ENCODE peak calls at places on chromosomes 11 and 22, in six cellular contexts. N, H, O, A, Q and W are unnamed samples. For H3K27me3, the result is how much of the 10 kb centered on the place peaks cover.

GRCh38 chr11:130653838-130654601 is 205.6 kb downstream of the ADAMTS15 start:
- DNase-seq in N (peak), H (peak), O (peak), A (peak), Q (no peak), W (peak)

GRCh38 chr22:25567305-25567704 is 2.8 kb downstream of the GRK3 start:
- DNase-seq in N (no peak), H (no peak), O (no peak), A (no peak), Q (no peak), W (no peak)

GRCh38 chr11:68867067-68867466 is 25.4 kb upstream of the CPT1A start:
- DNase-seq in N (no peak), H (no peak), O (no peak), A (no peak), Q (peak), W (no peak)

GRCh38 chr11:27718853-27719574 is 18.8 kb upstream of the BDNF start:
- DNase-seq in N (no peak), H (no peak), O (no peak), A (no peak), Q (no peak), W (no peak)

GRCh38 chr11:104164028-104164520 is at the start of gene PDGFD:
- DNase-seq in N (peak), H (peak), O (peak), A (peak), Q (peak), W (peak)

GRCh38 chr22:29907753-29908515 is 25.0 kb downstream of the MTMR3 start:
- DNase-seq in N (peak), H (peak), O (peak), A (peak), Q (no peak), W (peak)

GRCh38 chr11:100777118-100777517 is 90.0 kb downstream of the ARHGAP42 start:
- DNase-seq in N (no peak), H (no peak), O (no peak), A (no peak), Q (no peak), W (no peak)

GRCh38 chr22:30605449-30606110 is 1.4 kb upstream of the TCN2 start:
- DNase-seq in N (no peak), H (peak), O (no peak), A (no peak), Q (no peak), W (peak)

GRCh38 chr11:30873924-30874323 is 287.8 kb upstream of the MPPED2 start:
- DNase-seq in N (no peak), H (no peak), O (no peak), A (no peak), Q (no peak), W (no peak)

GRCh38 chr11:114132944-114133394 is 73.5 kb downstream of the ZBTB16 start:
- DNase-seq in N (peak), H (no peak), O (no peak), A (no peak), Q (peak), W (peak)

GRCh38 chr11:27678242-27678641 is 22.0 kb downstream of the BDNF start:
- DNase-seq in N (no peak), H (no peak), O (no peak), A (no peak), Q (no peak), W (no peak)

GRCh38 chr11:76206327-76207081 is at the start of gene WNT11:
- DNase-seq in N (no peak), H (peak), O (no peak), A (no peak), Q (peak), W (peak)

GRCh38 chr11:69658606-69659450 is 16.3 kb downstream of the LTO1 start:
- DNase-seq in N (no peak), H (no peak), O (no peak), A (no peak), Q (peak), W (no peak)

GRCh38 chr22:22928666-22929380 is 41.2 kb downstream of the IGLL5 start:
- DNase-seq in N (no peak), H (no peak), O (no peak), A (no peak), Q (peak), W (no peak)

GRCh38 chr11:32113637-32114203 is 22.8 kb downstream of the RCN1 start:
- DNase-seq in N (no peak), H (no peak), O (no peak), A (no peak), Q (no peak), W (no peak)

GRCh38 chr22:37633693-37634504 is 5.6 kb upstream of the SH3BP1 start:
- DNase-seq in N (peak), H (peak), O (no peak), A (peak), Q (peak), W (peak)

GRCh38 chr11:114273890-114274635 is 22.1 kb upstream of the NNMT start:
- DNase-seq in N (no peak), H (no peak), O (no peak), A (no peak), Q (no peak), W (no peak)

GRCh38 chr11:126129681-126130671 is 67.3 kb upstream of the CDON start:
- DNase-seq in N (peak), H (no peak), O (no peak), A (no peak), Q (peak), W (no peak)

GRCh38 chr11:17828311-17828751 is 93.8 kb downstream of the KCNC1 start:
- DNase-seq in N (peak), H (peak), O (no peak), A (no peak), Q (no peak), W (peak)

GRCh38 chr22:47101321-47101885 is 339.0 kb downstream of the TBC1D22A start:
- DNase-seq in N (no peak), H (no peak), O (no peak), A (no peak), Q (no peak), W (no peak)

GRCh38 chr22:41511521-41511968 is 32.7 kb downstream of the POLR3H start:
- DNase-seq in N (no peak), H (no peak), O (no peak), A (no peak), Q (no peak), W (no peak)

GRCh38 chr11:45620243-45620642 is 45.2 kb downstream of the CHST1 start:
- DNase-seq in N (no peak), H (no peak), O (no peak), A (no peak), Q (no peak), W (no peak)

GRCh38 chr11:130613396-130613795 is 165.0 kb downstream of the ADAMTS15 start:
- DNase-seq in N (no peak), H (peak), O (no peak), A (no peak), Q (no peak), W (no peak)

GRCh38 chr11:72637926-72638325 is 36.3 kb downstream of the PDE2A start:
- DNase-seq in N (no peak), H (no peak), O (no peak), A (no peak), Q (no peak), W (no peak)

GRCh38 chr11:119206512-119207299 is 567 bp downstream of the CBL start:
- DNase-seq in N (peak), H (peak), O (peak), A (no peak), Q (peak), W (peak)

GRCh38 chr11:57161351-57161750 is 20.4 kb upstream of the LRRC55 start:
- DNase-seq in N (no peak), H (no peak), O (no peak), A (no peak), Q (no peak), W (no peak)

GRCh38 chr22:26770624-26771023 is 113.2 kb downstream of the MIAT start:
- DNase-seq in N (no peak), H (no peak), O (no peak), A (no peak), Q (no peak), W (no peak)

GRCh38 chr11:23991140-23991539 is 505.7 kb upstream of the LUZP2 start:
- DNase-seq in N (no peak), H (no peak), O (no peak), A (no peak), Q (no peak), W (no peak)

DNA sequence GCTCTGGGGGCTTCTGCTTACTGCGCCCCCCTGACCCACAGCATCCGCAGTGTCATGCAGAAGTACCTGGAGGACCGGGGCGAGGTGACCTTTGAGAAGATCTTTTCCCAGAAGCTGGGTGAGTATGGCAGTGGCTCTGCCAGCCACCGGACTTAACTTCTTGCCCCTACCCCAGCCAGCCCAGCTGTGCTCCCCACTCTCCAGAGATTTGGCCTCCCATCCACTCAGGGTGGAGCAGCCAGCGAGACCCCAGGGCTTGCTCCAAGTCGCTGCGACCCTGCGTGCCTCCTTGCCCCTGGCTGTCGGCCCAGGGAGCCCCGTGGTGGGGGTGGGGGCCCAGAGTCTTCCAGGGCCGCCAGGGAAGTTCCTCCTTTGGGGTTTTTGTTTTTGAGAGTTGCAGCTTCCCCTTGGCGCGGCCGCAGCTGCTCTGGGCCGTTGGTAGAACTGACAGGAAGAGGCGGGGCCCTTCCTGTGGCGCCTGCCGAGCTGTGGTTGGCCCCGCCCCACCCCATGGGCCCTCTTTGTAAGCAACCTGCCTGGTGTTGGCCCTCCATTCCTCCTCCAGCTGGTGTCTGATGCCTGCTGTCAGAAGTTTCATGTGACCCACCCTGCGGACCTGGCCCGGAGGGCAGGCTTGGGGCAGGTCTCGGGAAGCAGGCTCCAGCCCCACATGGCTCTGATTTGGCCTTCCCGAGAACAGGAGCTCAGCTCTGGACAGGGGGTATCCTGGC is 11.1 kb downstream of the GRK2 start:
- DNase-seq in N (peak), H (peak), O (peak), A (peak), Q (peak), W (peak)
- TF ChIP-seq POLR2A in N (no peak), H (no peak), O (no peak), A (peak), Q (no peak), W (peak)

DNA sequence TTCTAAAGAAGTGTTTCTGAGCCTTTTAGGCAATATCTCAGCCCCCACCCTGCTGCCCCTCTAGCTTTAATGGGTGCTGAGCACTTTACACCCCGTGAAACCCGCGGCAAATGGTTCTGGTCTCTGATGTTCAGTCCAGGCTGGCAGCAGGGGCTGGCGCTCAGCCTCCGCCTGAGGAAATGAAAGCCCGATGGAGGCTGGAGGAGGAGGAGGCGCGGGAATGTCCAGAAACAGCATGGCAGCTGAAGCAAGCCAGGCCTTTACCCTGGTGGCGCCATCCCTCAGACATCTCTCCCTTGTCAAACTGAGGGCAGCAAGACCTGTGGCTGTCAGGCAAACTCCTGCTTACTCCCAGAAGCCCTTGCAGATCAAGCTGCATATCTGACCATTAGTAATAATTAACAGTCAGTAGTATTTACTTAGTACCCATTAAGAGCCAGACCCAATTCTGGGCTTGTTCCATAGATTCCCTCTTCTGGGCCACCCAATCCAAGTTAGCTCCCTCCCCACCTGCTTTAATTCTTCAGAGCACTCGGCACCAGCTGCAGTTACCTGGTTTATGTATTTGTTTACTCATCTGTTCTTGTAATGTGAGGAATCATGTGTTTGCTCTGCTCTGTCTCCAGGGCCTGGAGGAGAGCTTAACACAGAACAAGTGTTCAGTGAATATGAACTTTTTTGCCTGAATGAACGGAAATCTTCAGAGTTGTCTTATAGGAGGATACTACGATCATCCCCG is 15.0 kb upstream of the ALX4 start:
- DNase-seq in N (no peak), H (no peak), O (no peak), A (no peak), Q (no peak), W (no peak)
- H3K27me3 ChIP-seq in N (half or more), H (half or more), O (under half), A (under half), Q (half or more), W (under half)

DNA sequence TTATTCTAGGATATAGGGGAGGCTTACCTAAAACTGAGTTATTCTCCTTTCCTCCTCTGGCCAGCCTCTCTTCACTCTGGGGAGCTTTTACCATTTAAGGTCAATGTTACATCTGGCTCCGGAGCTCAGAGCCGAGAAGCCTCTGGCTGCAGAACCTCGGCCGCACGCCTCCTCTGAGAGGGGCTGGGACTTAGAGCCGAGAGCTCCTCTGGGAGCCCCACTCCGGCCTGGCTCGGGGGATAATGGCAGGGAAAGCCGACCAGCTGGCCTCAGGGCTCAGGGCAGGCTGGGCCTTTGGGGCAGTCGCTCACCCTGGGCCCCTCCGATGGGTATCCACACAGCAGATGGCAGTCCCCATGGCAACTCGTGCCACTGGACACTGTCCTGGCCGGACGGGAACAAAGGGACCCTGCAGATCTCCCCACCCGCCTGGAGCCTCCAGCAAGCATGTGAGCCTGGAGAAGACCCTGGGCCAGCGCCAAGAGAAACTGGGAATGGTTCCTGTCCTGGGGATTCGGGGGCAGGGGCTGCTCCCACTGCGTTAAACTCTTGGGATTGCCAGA is at the start of gene IRAG1:
- DNase-seq in N (peak), H (peak), O (no peak), A (peak), Q (no peak), W (peak)
- TF ChIP-seq POLR2A in N (peak), H (no peak), O (no peak), A (no peak), Q (no peak), W (peak)

DNA sequence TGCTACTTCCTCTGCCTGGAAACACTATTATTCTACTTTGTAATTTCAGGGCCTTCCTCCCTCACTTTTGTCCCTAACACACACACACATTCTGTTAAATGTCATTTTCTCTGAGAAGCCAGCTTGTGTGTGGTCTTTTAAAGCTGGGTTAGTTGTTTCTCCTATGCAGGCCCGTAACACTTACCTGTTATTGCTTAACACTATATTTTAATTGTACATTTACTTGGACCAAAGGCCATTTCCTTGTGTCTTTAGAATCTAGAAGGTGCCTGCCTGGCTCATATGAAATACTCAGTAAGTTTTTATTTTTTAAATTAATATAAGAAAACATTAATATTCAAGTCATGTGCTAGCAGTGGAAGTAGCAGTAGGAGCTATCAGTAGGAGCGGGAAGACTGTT is 30.6 kb downstream of the FAR1 start:
- DNase-seq in N (no peak), H (no peak), O (no peak), A (no peak), Q (no peak), W (no peak)
- H3K27me3 ChIP-seq in N (under half), H (under half), O (under half), A (under half), Q (under half), W (under half)

GRCh38 chr11:61828379-61828628 is 204 bp downstream of the FADS2 start:
- DNase-seq in N (no peak), H (no peak), O (no peak), A (no peak), Q (no peak), W (no peak)
- TF ChIP-seq POLR2A in N (no peak), H (no peak), O (no peak), A (no peak), Q (no peak), W (no peak)

DNA sequence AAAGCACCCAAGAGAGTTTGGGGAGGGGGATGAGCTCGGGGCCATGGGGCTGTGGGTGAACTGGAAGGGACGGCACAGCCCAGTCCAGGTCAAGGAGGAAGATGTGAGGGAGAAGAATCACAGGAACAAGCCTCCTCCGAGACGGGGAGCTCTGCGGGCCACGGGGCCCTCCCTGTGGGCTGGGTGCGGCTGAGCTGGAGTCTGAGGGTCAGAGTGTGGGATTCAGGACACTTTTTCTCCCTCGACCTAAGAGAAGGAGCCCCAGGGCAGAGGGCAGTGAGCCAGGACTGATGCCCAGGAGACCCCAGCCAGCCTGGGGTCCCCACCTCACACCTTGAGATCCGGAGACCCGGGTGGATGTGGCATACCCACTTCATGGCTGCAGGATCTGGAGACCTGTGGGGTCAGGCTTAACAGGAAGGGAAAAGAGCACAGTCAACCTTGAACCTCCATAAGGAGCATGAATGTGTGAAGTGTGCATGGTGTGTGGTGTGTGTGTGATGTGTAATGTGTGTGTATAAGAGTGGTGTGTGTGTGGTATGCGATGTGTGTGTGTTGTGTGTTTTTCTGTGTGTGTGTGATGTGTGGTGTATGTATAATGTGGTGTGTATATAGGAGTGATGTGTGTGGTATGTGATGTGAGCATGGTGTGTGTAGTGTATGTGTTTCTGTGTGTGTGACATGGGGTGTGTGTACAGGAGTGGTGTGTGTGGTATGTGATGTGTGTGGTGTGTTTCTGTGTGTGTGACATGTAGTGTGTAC is 504.6 kb downstream of the BRD1 start:
- DNase-seq in N (no peak), H (peak), O (peak), A (no peak), Q (peak), W (no peak)
- H3K27me3 ChIP-seq in N (under half), H (under half), O (under half), A (under half), Q (under half), W (under half)